ENCODE peak calls at places on chromosomes 2 and 18, in seven cellular contexts. Y is epithelial cell of esophagus; W is activated T-helper 1 cell treated with Interleukin-2 at 50 U/mL for 16 hours; O is iris pigment epithelial cell; M is suprapubic skin; K is activated CD4-positive, CD25-positive, alpha-beta regulatory T cell; G is upper lobe of right lung. Z is an unnamed sample.

GRCh38 chr2:204152616-204153015 is 216.1 kb downstream of the ICOS start:
- DNase-seq in W (no peak), O (no peak), M (no peak), K (no peak), Y (no peak), G (no peak), Z (no peak)

GRCh38 chr2:71500426-71501079 is 47.2 kb downstream of the DYSF start:
- DNase-seq in W (no peak), Y (peak; percentile 44), G (peak; percentile 57), M (no peak), O (no peak), K (no peak), Z (peak; percentile 78)

GRCh38 chr18:61569176-61569892 is 236.1 kb downstream of the CDH20 start:
- DNase-seq in M (no peak), G (no peak), O (peak; percentile 92), K (no peak), W (no peak), Y (peak; percentile 89), Z (no peak)

GRCh38 chr18:28407681-28408080 is 230.8 kb upstream of the CDH2 start:
- DNase-seq in G (no peak), W (no peak), M (no peak), K (no peak), Y (no peak), O (peak; percentile 2), Z (no peak)

GRCh38 chr18:37778417-37779165 is 213.0 kb upstream of the CELF4 start:
- DNase-seq in W (no peak), G (peak; percentile 83), M (peak; percentile 61), Y (peak; percentile 49), O (peak; percentile 17), K (no peak), Z (peak; percentile 78)

GRCh38 chr18:7663305-7664023 is 96.3 kb downstream of the PTPRM start:
- DNase-seq in K (no peak), O (peak; percentile 27), Y (no peak), W (no peak), M (no peak), G (no peak), Z (no peak)

GRCh38 chr2:121866789-121867188 is 111.3 kb downstream of the TSN start:
- DNase-seq in M (no peak), K (no peak), W (no peak), G (no peak), O (no peak), Y (no peak), Z (no peak)

GRCh38 chr2:157318884-157319283 is 6.7 kb downstream of the ERMN start:
- DNase-seq in O (no peak), K (no peak), Y (no peak), G (no peak), W (no peak), M (no peak), Z (no peak)

GRCh38 chr2:150271952-150272351 is 215.5 kb downstream of the RND3 start:
- DNase-seq in K (no peak), G (no peak), O (peak; percentile 95), M (no peak), Y (peak; percentile 93), W (no peak), Z (no peak)